ENCODE peak calls at places on chromosomes 11 and 22, in four cellular contexts. Z, U, D and K are unnamed samples.

GRCh38 chr11:21635359-21635758 is 557.5 kb upstream of the ANO5 start:
- DNase-seq in Z (no peak), U (no peak), D (no peak), K (no peak)

GRCh38 chr11:123152951-123153350 is 42.1 kb downstream of the CLMP start:
- DNase-seq in Z (no peak), D (no peak), U (no peak), K (no peak)

GRCh38 chr22:23532756-23533155 is 47.3 kb downstream of the IGLL1 start:
- DNase-seq in D (no peak), U (no peak), Z (no peak), K (no peak)

GRCh38 chr22:45549739-45550138 is 47.1 kb downstream of the FBLN1 start:
- DNase-seq in Z (no peak), U (no peak), D (no peak), K (no peak)

GRCh38 chr11:3000032-3000961 is 8.2 kb upstream of the NAP1L4 start:
- DNase-seq in D (no peak), U (no peak), Z (no peak), K (peak)

GRCh38 chr11:131579932-131580387 is 209.5 kb downstream of the NTM start:
- DNase-seq in D (no peak), Z (no peak), U (peak), K (peak)

GRCh38 chr11:117923275-117923674 is 5.9 kb downstream of the TMPRSS13 start:
- DNase-seq in D (no peak), U (no peak), Z (no peak), K (no peak)

GRCh38 chr11:12163181-12163841 is 52.9 kb downstream of the MICAL2 start:
- DNase-seq in D (no peak), U (peak), Z (no peak), K (no peak)

GRCh38 chr11:45988922-45989321 is 66.5 kb downstream of the LARGE2 start:
- DNase-seq in D (no peak), U (no peak), Z (no peak), K (no peak)

GRCh38 chr11:12179521-12179920 is 69.1 kb downstream of the MICAL2 start:
- DNase-seq in Z (no peak), U (no peak), D (no peak), K (no peak)

GRCh38 chr11:19664896-19665548 is 47.6 kb upstream of the NAV2 start:
- DNase-seq in D (no peak), Z (no peak), U (no peak), K (no peak)

GRCh38 chr22:49274754-49275380 is 552.8 kb downstream of the BRD1 start:
- DNase-seq in Z (no peak), D (no peak), U (no peak), K (no peak)

GRCh38 chr11:69995697-69996096 is 82.4 kb upstream of the ANO1 start:
- DNase-seq in D (no peak), U (no peak), Z (no peak), K (no peak)

GRCh38 chr11:114197799-114198500 is 98.2 kb upstream of the NNMT start:
- DNase-seq in Z (no peak), U (no peak), D (no peak), K (no peak)

GRCh38 chr11:85137597-85137996 is 489.5 kb downstream of the DLG2 start:
- DNase-seq in Z (no peak), D (no peak), U (no peak), K (peak)

GRCh38 chr11:57459112-57460016 is 964 bp upstream of the RTN4RL2 start:
- DNase-seq in D (no peak), Z (no peak), U (no peak), K (no peak)

GRCh38 chr22:40572976-40573375 is 63.5 kb downstream of the MRTFA start:
- DNase-seq in Z (no peak), D (no peak), U (no peak), K (no peak)

GRCh38 chr11:111520565-111520964 is 6.0 kb downstream of the HOATZ start:
- DNase-seq in D (no peak), U (no peak), Z (no peak), K (no peak)

GRCh38 chr11:119427279-119427678 is 4.3 kb upstream of the THY1 start:
- DNase-seq in Z (no peak), D (no peak), U (no peak), K (no peak)

GRCh38 chr11:30244255-30244654 is 13.4 kb downstream of the FSHB start:
- DNase-seq in D (peak), Z (no peak), U (no peak), K (no peak)

GRCh38 chr11:36433896-36434295 is 76.2 kb downstream of the TRAF6 start:
- DNase-seq in Z (no peak), D (no peak), U (no peak), K (no peak)

GRCh38 chr11:87439981-87440760 is 402.4 kb downstream of the TMEM135 start:
- DNase-seq in U (no peak), Z (no peak), D (no peak), K (no peak)

GRCh38 chr22:50708996-50709395 is 29.0 kb upstream of the ACR start:
- DNase-seq in U (no peak), D (no peak), Z (no peak), K (no peak)

GRCh38 chr11:69437001-69437875 is 44.2 kb upstream of the LINC01488 start:
- DNase-seq in Z (no peak), D (no peak), U (peak), K (peak)

GRCh38 chr22:29626497-29627195 is 23.2 kb downstream of the NF2 start:
- DNase-seq in U (peak), D (no peak), Z (no peak), K (no peak)

GRCh38 chr22:45537734-45538181 is 35.1 kb downstream of the FBLN1 start:
- DNase-seq in U (no peak), Z (no peak), D (no peak), K (no peak)

GRCh38 chr22:31738566-31738965 is 11.4 kb downstream of the PRR14L start:
- DNase-seq in Z (no peak), U (no peak), D (no peak), K (peak)
- TF ChIP-seq JUND in Z (no peak), U (no peak), D (no peak), K (no peak)

GRCh38 chr11:925158-925495 is 543 bp upstream of the AP2A2 start:
- DNase-seq in D (no peak), Z (no peak), U (no peak), K (no peak)

GRCh38 chr11:924406-925157 is 1.1 kb upstream of the AP2A2 start:
- DNase-seq in D (no peak), U (no peak), Z (no peak), K (no peak)

GRCh38 chr11:926341-926916 is 759 bp downstream of the AP2A2 start:
- DNase-seq in D (peak), U (no peak), Z (no peak), K (peak)

GRCh38 chr11:923691-924405 is 1.8 kb upstream of the AP2A2 start:
- DNase-seq in D (no peak), U (no peak), Z (no peak), K (no peak)

DNA sequence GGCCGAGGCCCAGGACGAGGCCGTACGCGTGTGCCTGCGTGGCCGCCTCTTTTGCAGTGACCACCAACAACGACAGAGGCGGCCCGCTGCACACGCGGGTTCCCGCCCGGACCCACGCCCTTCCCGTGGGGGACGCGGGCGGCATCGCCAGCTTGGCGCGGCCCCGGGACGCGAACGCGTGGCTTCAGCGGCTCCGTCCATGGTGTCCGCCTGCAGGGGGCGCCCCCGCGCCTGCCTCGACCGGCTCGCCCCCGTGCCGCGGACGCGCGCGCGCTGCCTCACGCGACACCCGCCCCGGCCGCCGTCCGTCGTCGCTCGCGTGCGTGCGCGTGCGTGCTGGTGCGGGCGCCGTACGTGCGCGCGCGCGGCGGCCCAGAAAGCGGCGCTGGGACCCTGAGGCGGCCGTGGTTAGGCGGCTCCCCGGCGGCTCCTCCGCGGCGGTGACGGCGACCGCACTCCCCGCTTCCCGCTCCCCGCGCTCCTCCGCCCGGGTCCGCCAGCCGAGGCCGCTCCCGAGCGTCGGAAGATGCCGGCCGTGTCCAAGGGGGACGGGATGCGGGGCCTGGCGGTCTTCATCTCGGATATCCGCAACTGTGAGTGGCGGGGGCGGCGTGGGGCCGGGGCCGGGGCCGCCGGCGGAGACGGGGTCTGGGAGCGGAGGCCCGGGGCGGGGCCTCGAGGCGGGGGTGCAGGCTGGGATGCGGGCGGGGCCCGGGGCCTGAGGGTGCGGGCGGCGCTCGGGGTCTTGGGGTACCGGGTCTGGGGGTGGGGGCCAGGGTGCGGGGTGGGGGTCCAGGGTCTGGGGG is at the start of gene AP2A2:
- DNase-seq in U (peak), D (peak), Z (peak), K (peak)
- TF ChIP-seq JUND in U (no peak), D (no peak), Z (no peak), K (no peak)

GRCh38 chr22:26712158-26712557 is 54.8 kb downstream of the MIAT start:
- DNase-seq in Z (no peak), D (no peak), U (no peak), K (no peak)

GRCh38 chr22:26713823-26714449 is 56.5 kb downstream of the MIAT start:
- DNase-seq in U (peak), Z (no peak), D (no peak), K (no peak)

GRCh38 chr22:26709617-26710390 is 52.4 kb downstream of the MIAT start:
- DNase-seq in U (no peak), D (no peak), Z (no peak), K (no peak)

GRCh38 chr22:26708256-26709009 is 51.0 kb downstream of the MIAT start:
- DNase-seq in U (no peak), D (no peak), Z (no peak), K (no peak)

GRCh38 chr22:26711205-26711958 is 54.0 kb downstream of the MIAT start:
- DNase-seq in U (no peak), Z (no peak), D (no peak), K (no peak)
- TF ChIP-seq JUND in U (no peak), Z (no peak), D (no peak), K (no peak)

GRCh38 chr11:105937738-105938137 is 84.3 kb downstream of the MSANTD4 start:
- DNase-seq in U (no peak), D (peak), Z (no peak), K (no peak)

GRCh38 chr11:105933666-105934065 is 88.4 kb downstream of the MSANTD4 start:
- DNase-seq in Z (no peak), D (no peak), U (no peak), K (no peak)

GRCh38 chr11:105937331-105937730 is 84.7 kb downstream of the MSANTD4 start:
- DNase-seq in D (peak), U (no peak), Z (no peak), K (no peak)

DNA sequence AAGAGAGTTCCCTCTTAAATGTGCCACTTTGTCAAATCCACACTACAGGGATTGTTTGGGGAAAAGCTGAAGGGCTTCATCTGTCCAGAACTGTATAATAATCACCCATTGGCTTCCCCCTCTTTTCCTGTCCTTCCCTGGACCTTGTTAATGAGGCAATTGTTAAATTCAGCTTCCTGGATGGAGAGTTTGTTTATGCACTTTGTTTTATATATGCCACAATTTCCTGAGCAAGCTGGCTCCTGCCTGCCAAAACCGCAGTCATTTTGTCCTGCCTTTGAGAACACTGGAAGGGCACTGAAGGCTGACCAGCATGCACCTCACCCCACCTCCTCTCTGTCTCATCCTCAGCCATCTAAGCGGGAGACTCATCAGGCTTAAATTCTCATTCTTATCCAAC is 86.2 kb downstream of the MSANTD4 start:
- DNase-seq in U (no peak), D (peak), Z (no peak), K (no peak)
- TF ChIP-seq JUND in U (no peak), D (no peak), Z (no peak), K (no peak)

GRCh38 chr11:6006395-6006794 is 351 bp downstream of the OR56A4 start:
- DNase-seq in U (no peak), D (no peak), Z (no peak), K (no peak)

GRCh38 chr11:6012055-6012668 is 5.4 kb upstream of the OR56A4 start:
- DNase-seq in U (no peak), D (no peak), Z (no peak), K (no peak)

GRCh38 chr11:6002202-6002699 is 4.5 kb downstream of the OR56A4 start:
- DNase-seq in U (no peak), Z (no peak), D (no peak), K (no peak)

GRCh38 chr11:6006846-6007245 is at the start of gene OR56A4:
- DNase-seq in U (no peak), D (no peak), Z (no peak), K (no peak)
- TF ChIP-seq JUND in U (no peak), D (no peak), Z (no peak), K (no peak)

GRCh38 chr11:128622137-128622523 is 34.8 kb upstream of the ETS1 start:
- DNase-seq in D (no peak), U (no peak), Z (no peak), K (no peak)

GRCh38 chr11:128625316-128625715 is 38.0 kb upstream of the ETS1 start:
- DNase-seq in D (no peak), U (no peak), Z (no peak), K (no peak)

GRCh38 chr11:128625766-128626165 is 38.4 kb upstream of the ETS1 start:
- DNase-seq in D (no peak), U (no peak), Z (no peak), K (no peak)

GRCh38 chr11:128626913-128627665 is 39.7 kb upstream of the ETS1 start:
- DNase-seq in Z (no peak), D (no peak), U (no peak), K (no peak)

GRCh38 chr11:128624269-128625170 is 37.2 kb upstream of the ETS1 start:
- DNase-seq in D (no peak), Z (no peak), U (no peak), K (no peak)
- TF ChIP-seq JUND in D (no peak), Z (no peak), U (no peak), K (no peak)

GRCh38 chr11:65871811-65872548 is 620 bp downstream of the EFEMP2 start:
- DNase-seq in U (no peak), Z (no peak), D (no peak), K (no peak)
- TF ChIP-seq JUND in U (no peak), Z (no peak), D (no peak), K (no peak)

GRCh38 chr11:8839957-8840945 is 70.7 kb upstream of the AKIP1 start:
- DNase-seq in D (no peak), Z (no peak), U (peak), K (no peak)
- TF ChIP-seq JUND in D (no peak), Z (no peak), U (no peak), K (no peak)

GRCh38 chr11:490930-491260 is 16.1 kb downstream of the RNH1 start:
- DNase-seq in Z (no peak), U (no peak), D (no peak), K (no peak)
- TF ChIP-seq JUND in Z (no peak), U (no peak), D (no peak), K (no peak)